ENCODE peak calls at places on chromosomes 3 and 15, in nine cellular contexts. One of them, this sample, is unnamed.

GRCh38 chr3:187709155-187709554 is 6.8 kb upstream of the RTP2 start:
- DNase-seq in activated naive CD4-positive, alpha-beta T cell treated with anti-CD3 and anti-CD28 coated beads, Interleukin-2, amount 50 U/mL, for 72 hours: no peak
- DNase-seq in AG09309: no peak
- DNase-seq in fibroblast of pulmonary artery: no peak
- DNase-seq in GM12892: no peak
- DNase-seq in NCI-H460: no peak
- DNase-seq in stimulated activated CD4-positive, alpha-beta T cell treated with anti-CD3 and anti-CD28 coated beads, Interleukin-2, amount 100 ng/mL, for 24 hours: no peak
- DNase-seq in stromal cell of bone marrow: no peak
- DNase-seq in T-helper 9 cell: no peak
- DNase-seq in this sample: no peak

GRCh38 chr3:183809209-183809608 is 16.2 kb downstream of the MAP6D1 start:
- DNase-seq in stimulated activated CD4-positive, alpha-beta T cell treated with anti-CD3 and anti-CD28 coated beads, Interleukin-2, amount 100 ng/mL, for 24 hours: no peak
- DNase-seq in T-helper 9 cell: no peak
- DNase-seq in fibroblast of pulmonary artery: no peak
- DNase-seq in stromal cell of bone marrow: no peak
- DNase-seq in NCI-H460: no peak
- DNase-seq in AG09309: no peak
- DNase-seq in activated naive CD4-positive, alpha-beta T cell treated with anti-CD3 and anti-CD28 coated beads, Interleukin-2, amount 50 U/mL, for 72 hours: no peak
- DNase-seq in GM12892: no peak
- DNase-seq in this sample: no peak

GRCh38 chr3:100954990-100955389 is 38.2 kb downstream of the ABI3BP start:
- DNase-seq in stromal cell of bone marrow: peak
- DNase-seq in AG09309: peak
- DNase-seq in T-helper 9 cell: no peak
- DNase-seq in NCI-H460: no peak
- DNase-seq in stimulated activated CD4-positive, alpha-beta T cell treated with anti-CD3 and anti-CD28 coated beads, Interleukin-2, amount 100 ng/mL, for 24 hours: no peak
- DNase-seq in fibroblast of pulmonary artery: peak
- DNase-seq in GM12892: no peak
- DNase-seq in activated naive CD4-positive, alpha-beta T cell treated with anti-CD3 and anti-CD28 coated beads, Interleukin-2, amount 50 U/mL, for 72 hours: no peak
- DNase-seq in this sample: no peak

GRCh38 chr3:129560931-129561594 is 18.1 kb downstream of the H1-8 start:
- DNase-seq in AG09309: peak
- DNase-seq in GM12892: no peak
- DNase-seq in fibroblast of pulmonary artery: peak
- DNase-seq in stromal cell of bone marrow: peak
- DNase-seq in T-helper 9 cell: no peak
- DNase-seq in stimulated activated CD4-positive, alpha-beta T cell treated with anti-CD3 and anti-CD28 coated beads, Interleukin-2, amount 100 ng/mL, for 24 hours: no peak
- DNase-seq in activated naive CD4-positive, alpha-beta T cell treated with anti-CD3 and anti-CD28 coated beads, Interleukin-2, amount 50 U/mL, for 72 hours: no peak
- DNase-seq in NCI-H460: no peak
- DNase-seq in this sample: no peak

GRCh38 chr3:123635220-123635619 is 50.4 kb upstream of the HACD2 start:
- DNase-seq in NCI-H460: no peak
- DNase-seq in stromal cell of bone marrow: no peak
- DNase-seq in AG09309: no peak
- DNase-seq in stimulated activated CD4-positive, alpha-beta T cell treated with anti-CD3 and anti-CD28 coated beads, Interleukin-2, amount 100 ng/mL, for 24 hours: no peak
- DNase-seq in T-helper 9 cell: no peak
- DNase-seq in fibroblast of pulmonary artery: no peak
- DNase-seq in GM12892: no peak
- DNase-seq in activated naive CD4-positive, alpha-beta T cell treated with anti-CD3 and anti-CD28 coated beads, Interleukin-2, amount 50 U/mL, for 72 hours: no peak
- DNase-seq in this sample: no peak

GRCh38 chr3:151259664-151260063 is 18.7 kb downstream of the P2RY14 start:
- DNase-seq in GM12892: no peak
- DNase-seq in activated naive CD4-positive, alpha-beta T cell treated with anti-CD3 and anti-CD28 coated beads, Interleukin-2, amount 50 U/mL, for 72 hours: no peak
- DNase-seq in AG09309: no peak
- DNase-seq in NCI-H460: no peak
- DNase-seq in stromal cell of bone marrow: no peak
- DNase-seq in fibroblast of pulmonary artery: no peak
- DNase-seq in T-helper 9 cell: no peak
- DNase-seq in stimulated activated CD4-positive, alpha-beta T cell treated with anti-CD3 and anti-CD28 coated beads, Interleukin-2, amount 100 ng/mL, for 24 hours: no peak
- DNase-seq in this sample: no peak

GRCh38 chr15:67240235-67241131 is 14.0 kb downstream of the AAGAB start:
- DNase-seq in stimulated activated CD4-positive, alpha-beta T cell treated with anti-CD3 and anti-CD28 coated beads, Interleukin-2, amount 100 ng/mL, for 24 hours: peak
- DNase-seq in NCI-H460: peak
- DNase-seq in fibroblast of pulmonary artery: no peak
- DNase-seq in stromal cell of bone marrow: no peak
- DNase-seq in activated naive CD4-positive, alpha-beta T cell treated with anti-CD3 and anti-CD28 coated beads, Interleukin-2, amount 50 U/mL, for 72 hours: no peak
- DNase-seq in AG09309: no peak
- DNase-seq in T-helper 9 cell: no peak
- DNase-seq in GM12892: no peak
- DNase-seq in this sample: no peak

GRCh38 chr15:36501063-36501678 is 78.3 kb upstream of the CDIN1 start:
- DNase-seq in GM12892: no peak
- DNase-seq in NCI-H460: peak
- DNase-seq in T-helper 9 cell: no peak
- DNase-seq in activated naive CD4-positive, alpha-beta T cell treated with anti-CD3 and anti-CD28 coated beads, Interleukin-2, amount 50 U/mL, for 72 hours: no peak
- DNase-seq in AG09309: peak
- DNase-seq in stromal cell of bone marrow: peak
- DNase-seq in fibroblast of pulmonary artery: peak
- DNase-seq in stimulated activated CD4-positive, alpha-beta T cell treated with anti-CD3 and anti-CD28 coated beads, Interleukin-2, amount 100 ng/mL, for 24 hours: no peak
- DNase-seq in this sample: peak

GRCh38 chr3:151203053-151203420 is at the start of gene GPR171:
- DNase-seq in stromal cell of bone marrow: no peak
- DNase-seq in T-helper 9 cell: peak
- DNase-seq in fibroblast of pulmonary artery: no peak
- DNase-seq in activated naive CD4-positive, alpha-beta T cell treated with anti-CD3 and anti-CD28 coated beads, Interleukin-2, amount 50 U/mL, for 72 hours: peak
- DNase-seq in NCI-H460: no peak
- DNase-seq in GM12892: no peak
- DNase-seq in stimulated activated CD4-positive, alpha-beta T cell treated with anti-CD3 and anti-CD28 coated beads, Interleukin-2, amount 100 ng/mL, for 24 hours: peak
- DNase-seq in AG09309: no peak
- DNase-seq in this sample: no peak

GRCh38 chr3:59451041-59451763 is 401.4 kb upstream of the CFAP20DC start:
- DNase-seq in fibroblast of pulmonary artery: no peak
- DNase-seq in NCI-H460: no peak
- DNase-seq in T-helper 9 cell: peak
- DNase-seq in activated naive CD4-positive, alpha-beta T cell treated with anti-CD3 and anti-CD28 coated beads, Interleukin-2, amount 50 U/mL, for 72 hours: peak
- DNase-seq in stimulated activated CD4-positive, alpha-beta T cell treated with anti-CD3 and anti-CD28 coated beads, Interleukin-2, amount 100 ng/mL, for 24 hours: peak
- DNase-seq in AG09309: no peak
- DNase-seq in stromal cell of bone marrow: no peak
- DNase-seq in GM12892: peak
- DNase-seq in this sample: no peak

GRCh38 chr15:64502537-64502936 is 42.2 kb downstream of the ZNF609 start:
- DNase-seq in NCI-H460: no peak
- DNase-seq in GM12892: no peak
- DNase-seq in T-helper 9 cell: no peak
- DNase-seq in stromal cell of bone marrow: no peak
- DNase-seq in stimulated activated CD4-positive, alpha-beta T cell treated with anti-CD3 and anti-CD28 coated beads, Interleukin-2, amount 100 ng/mL, for 24 hours: no peak
- DNase-seq in AG09309: no peak
- DNase-seq in fibroblast of pulmonary artery: peak
- DNase-seq in activated naive CD4-positive, alpha-beta T cell treated with anti-CD3 and anti-CD28 coated beads, Interleukin-2, amount 50 U/mL, for 72 hours: no peak
- DNase-seq in this sample: no peak

GRCh38 chr15:99721104-99721778 is 12.0 kb downstream of the LYSMD4 start:
- DNase-seq in fibroblast of pulmonary artery: no peak
- DNase-seq in NCI-H460: no peak
- DNase-seq in stromal cell of bone marrow: no peak
- DNase-seq in activated naive CD4-positive, alpha-beta T cell treated with anti-CD3 and anti-CD28 coated beads, Interleukin-2, amount 50 U/mL, for 72 hours: no peak
- DNase-seq in T-helper 9 cell: no peak
- DNase-seq in GM12892: no peak
- DNase-seq in AG09309: no peak
- DNase-seq in stimulated activated CD4-positive, alpha-beta T cell treated with anti-CD3 and anti-CD28 coated beads, Interleukin-2, amount 100 ng/mL, for 24 hours: no peak
- DNase-seq in this sample: no peak

GRCh38 chr3:186679151-186679550 is 13.3 kb downstream of the HRG start:
- DNase-seq in T-helper 9 cell: no peak
- DNase-seq in AG09309: no peak
- DNase-seq in activated naive CD4-positive, alpha-beta T cell treated with anti-CD3 and anti-CD28 coated beads, Interleukin-2, amount 50 U/mL, for 72 hours: no peak
- DNase-seq in stimulated activated CD4-positive, alpha-beta T cell treated with anti-CD3 and anti-CD28 coated beads, Interleukin-2, amount 100 ng/mL, for 24 hours: no peak
- DNase-seq in fibroblast of pulmonary artery: no peak
- DNase-seq in GM12892: no peak
- DNase-seq in NCI-H460: no peak
- DNase-seq in stromal cell of bone marrow: no peak
- DNase-seq in this sample: no peak

GRCh38 chr15:78830514-78831228 is 19.4 kb upstream of the ADAMTS7 start:
- DNase-seq in stromal cell of bone marrow: no peak
- DNase-seq in T-helper 9 cell: no peak
- DNase-seq in activated naive CD4-positive, alpha-beta T cell treated with anti-CD3 and anti-CD28 coated beads, Interleukin-2, amount 50 U/mL, for 72 hours: no peak
- DNase-seq in GM12892: no peak
- DNase-seq in stimulated activated CD4-positive, alpha-beta T cell treated with anti-CD3 and anti-CD28 coated beads, Interleukin-2, amount 100 ng/mL, for 24 hours: peak
- DNase-seq in AG09309: no peak
- DNase-seq in NCI-H460: no peak
- DNase-seq in fibroblast of pulmonary artery: no peak
- DNase-seq in this sample: no peak

GRCh38 chr3:196322-197153 is at the start of gene CHL1:
- DNase-seq in fibroblast of pulmonary artery: no peak
- DNase-seq in NCI-H460: peak
- DNase-seq in GM12892: peak
- DNase-seq in AG09309: no peak
- DNase-seq in stromal cell of bone marrow: no peak
- DNase-seq in stimulated activated CD4-positive, alpha-beta T cell treated with anti-CD3 and anti-CD28 coated beads, Interleukin-2, amount 100 ng/mL, for 24 hours: no peak
- DNase-seq in activated naive CD4-positive, alpha-beta T cell treated with anti-CD3 and anti-CD28 coated beads, Interleukin-2, amount 50 U/mL, for 72 hours: no peak
- DNase-seq in T-helper 9 cell: no peak
- DNase-seq in this sample: peak

GRCh38 chr15:64656508-64656907 is 118.9 kb downstream of the RBPMS2 start:
- DNase-seq in NCI-H460: no peak
- DNase-seq in stimulated activated CD4-positive, alpha-beta T cell treated with anti-CD3 and anti-CD28 coated beads, Interleukin-2, amount 100 ng/mL, for 24 hours: no peak
- DNase-seq in fibroblast of pulmonary artery: no peak
- DNase-seq in AG09309: no peak
- DNase-seq in GM12892: no peak
- DNase-seq in activated naive CD4-positive, alpha-beta T cell treated with anti-CD3 and anti-CD28 coated beads, Interleukin-2, amount 50 U/mL, for 72 hours: no peak
- DNase-seq in T-helper 9 cell: no peak
- DNase-seq in stromal cell of bone marrow: no peak
- DNase-seq in this sample: no peak

GRCh38 chr3:32818431-32819085 is 761 bp downstream of the TRIM71 start:
- DNase-seq in AG09309: no peak
- DNase-seq in GM12892: no peak
- DNase-seq in fibroblast of pulmonary artery: no peak
- DNase-seq in stromal cell of bone marrow: no peak
- DNase-seq in stimulated activated CD4-positive, alpha-beta T cell treated with anti-CD3 and anti-CD28 coated beads, Interleukin-2, amount 100 ng/mL, for 24 hours: peak
- DNase-seq in activated naive CD4-positive, alpha-beta T cell treated with anti-CD3 and anti-CD28 coated beads, Interleukin-2, amount 50 U/mL, for 72 hours: no peak
- DNase-seq in NCI-H460: no peak
- DNase-seq in T-helper 9 cell: no peak
- DNase-seq in this sample: no peak

GRCh38 chr3:175274474-175275218 is 415.5 kb downstream of the NAALADL2 start:
- DNase-seq in AG09309: no peak
- DNase-seq in T-helper 9 cell: no peak
- DNase-seq in NCI-H460: no peak
- DNase-seq in GM12892: no peak
- DNase-seq in fibroblast of pulmonary artery: no peak
- DNase-seq in activated naive CD4-positive, alpha-beta T cell treated with anti-CD3 and anti-CD28 coated beads, Interleukin-2, amount 50 U/mL, for 72 hours: no peak
- DNase-seq in stromal cell of bone marrow: no peak
- DNase-seq in stimulated activated CD4-positive, alpha-beta T cell treated with anti-CD3 and anti-CD28 coated beads, Interleukin-2, amount 100 ng/mL, for 24 hours: no peak
- DNase-seq in this sample: no peak

GRCh38 chr3:169945313-169945712 is 21.3 kb upstream of the SEC62 start:
- DNase-seq in AG09309: no peak
- DNase-seq in fibroblast of pulmonary artery: peak
- DNase-seq in stimulated activated CD4-positive, alpha-beta T cell treated with anti-CD3 and anti-CD28 coated beads, Interleukin-2, amount 100 ng/mL, for 24 hours: peak
- DNase-seq in T-helper 9 cell: no peak
- DNase-seq in NCI-H460: no peak
- DNase-seq in GM12892: no peak
- DNase-seq in stromal cell of bone marrow: no peak
- DNase-seq in activated naive CD4-positive, alpha-beta T cell treated with anti-CD3 and anti-CD28 coated beads, Interleukin-2, amount 50 U/mL, for 72 hours: peak
- DNase-seq in this sample: no peak

GRCh38 chr3:62229201-62229600 is 144.1 kb downstream of the FEZF2 start:
- DNase-seq in stromal cell of bone marrow: no peak
- DNase-seq in T-helper 9 cell: no peak
- DNase-seq in AG09309: no peak
- DNase-seq in activated naive CD4-positive, alpha-beta T cell treated with anti-CD3 and anti-CD28 coated beads, Interleukin-2, amount 50 U/mL, for 72 hours: no peak
- DNase-seq in stimulated activated CD4-positive, alpha-beta T cell treated with anti-CD3 and anti-CD28 coated beads, Interleukin-2, amount 100 ng/mL, for 24 hours: no peak
- DNase-seq in GM12892: no peak
- DNase-seq in fibroblast of pulmonary artery: no peak
- DNase-seq in NCI-H460: no peak
- DNase-seq in this sample: peak

GRCh38 chr3:97821413-97821809 is 400 bp upstream of the CRYBG3 start:
- DNase-seq in NCI-H460: no peak
- DNase-seq in T-helper 9 cell: peak
- DNase-seq in stimulated activated CD4-positive, alpha-beta T cell treated with anti-CD3 and anti-CD28 coated beads, Interleukin-2, amount 100 ng/mL, for 24 hours: peak
- DNase-seq in fibroblast of pulmonary artery: peak
- DNase-seq in stromal cell of bone marrow: no peak
- DNase-seq in AG09309: no peak
- DNase-seq in GM12892: no peak
- DNase-seq in activated naive CD4-positive, alpha-beta T cell treated with anti-CD3 and anti-CD28 coated beads, Interleukin-2, amount 50 U/mL, for 72 hours: peak
- DNase-seq in this sample: peak

GRCh38 chr3:15450611-15451467 is 23.4 kb downstream of the EAF1 start:
- DNase-seq in fibroblast of pulmonary artery: no peak
- DNase-seq in activated naive CD4-positive, alpha-beta T cell treated with anti-CD3 and anti-CD28 coated beads, Interleukin-2, amount 50 U/mL, for 72 hours: no peak
- DNase-seq in GM12892: no peak
- DNase-seq in NCI-H460: no peak
- DNase-seq in stimulated activated CD4-positive, alpha-beta T cell treated with anti-CD3 and anti-CD28 coated beads, Interleukin-2, amount 100 ng/mL, for 24 hours: no peak
- DNase-seq in AG09309: no peak
- DNase-seq in T-helper 9 cell: no peak
- DNase-seq in stromal cell of bone marrow: no peak
- DNase-seq in this sample: no peak

GRCh38 chr15:90358124-90359033 is 6.3 kb downstream of the ZNF774 start:
- DNase-seq in NCI-H460: peak
- DNase-seq in stromal cell of bone marrow: no peak
- DNase-seq in stimulated activated CD4-positive, alpha-beta T cell treated with anti-CD3 and anti-CD28 coated beads, Interleukin-2, amount 100 ng/mL, for 24 hours: no peak
- DNase-seq in GM12892: no peak
- DNase-seq in fibroblast of pulmonary artery: peak
- DNase-seq in activated naive CD4-positive, alpha-beta T cell treated with anti-CD3 and anti-CD28 coated beads, Interleukin-2, amount 50 U/mL, for 72 hours: no peak
- DNase-seq in AG09309: no peak
- DNase-seq in T-helper 9 cell: no peak
- DNase-seq in this sample: no peak

GRCh38 chr3:10941972-10942371 is 50.6 kb upstream of the SLC6A1 start:
- DNase-seq in activated naive CD4-positive, alpha-beta T cell treated with anti-CD3 and anti-CD28 coated beads, Interleukin-2, amount 50 U/mL, for 72 hours: no peak
- DNase-seq in fibroblast of pulmonary artery: no peak
- DNase-seq in stimulated activated CD4-positive, alpha-beta T cell treated with anti-CD3 and anti-CD28 coated beads, Interleukin-2, amount 100 ng/mL, for 24 hours: peak
- DNase-seq in stromal cell of bone marrow: no peak
- DNase-seq in NCI-H460: no peak
- DNase-seq in GM12892: no peak
- DNase-seq in T-helper 9 cell: peak
- DNase-seq in AG09309: no peak
- DNase-seq in this sample: peak

GRCh38 chr3:164004205-164004604 is 1074.1 kb downstream of the SI start:
- DNase-seq in GM12892: no peak
- DNase-seq in AG09309: no peak
- DNase-seq in NCI-H460: no peak
- DNase-seq in stimulated activated CD4-positive, alpha-beta T cell treated with anti-CD3 and anti-CD28 coated beads, Interleukin-2, amount 100 ng/mL, for 24 hours: no peak
- DNase-seq in fibroblast of pulmonary artery: no peak
- DNase-seq in activated naive CD4-positive, alpha-beta T cell treated with anti-CD3 and anti-CD28 coated beads, Interleukin-2, amount 50 U/mL, for 72 hours: no peak
- DNase-seq in T-helper 9 cell: no peak
- DNase-seq in stromal cell of bone marrow: no peak
- DNase-seq in this sample: no peak

GRCh38 chr3:39639344-39640236 is 169.8 kb upstream of the MYRIP start:
- DNase-seq in stromal cell of bone marrow: peak
- DNase-seq in stimulated activated CD4-positive, alpha-beta T cell treated with anti-CD3 and anti-CD28 coated beads, Interleukin-2, amount 100 ng/mL, for 24 hours: peak
- DNase-seq in NCI-H460: peak
- DNase-seq in fibroblast of pulmonary artery: peak
- DNase-seq in GM12892: no peak
- DNase-seq in activated naive CD4-positive, alpha-beta T cell treated with anti-CD3 and anti-CD28 coated beads, Interleukin-2, amount 50 U/mL, for 72 hours: no peak
- DNase-seq in AG09309: peak
- DNase-seq in T-helper 9 cell: no peak
- DNase-seq in this sample: no peak

GRCh38 chr3:151538706-151539403 is 78.0 kb upstream of the IGSF10 start:
- DNase-seq in stromal cell of bone marrow: peak
- DNase-seq in AG09309: no peak
- DNase-seq in T-helper 9 cell: no peak
- DNase-seq in stimulated activated CD4-positive, alpha-beta T cell treated with anti-CD3 and anti-CD28 coated beads, Interleukin-2, amount 100 ng/mL, for 24 hours: no peak
- DNase-seq in NCI-H460: no peak
- DNase-seq in GM12892: no peak
- DNase-seq in fibroblast of pulmonary artery: no peak
- DNase-seq in activated naive CD4-positive, alpha-beta T cell treated with anti-CD3 and anti-CD28 coated beads, Interleukin-2, amount 50 U/mL, for 72 hours: no peak
- DNase-seq in this sample: no peak

GRCh38 chr3:111496894-111497559 is 45.0 kb upstream of the CD96 start:
- DNase-seq in NCI-H460: no peak
- DNase-seq in GM12892: no peak
- DNase-seq in AG09309: no peak
- DNase-seq in activated naive CD4-positive, alpha-beta T cell treated with anti-CD3 and anti-CD28 coated beads, Interleukin-2, amount 50 U/mL, for 72 hours: no peak
- DNase-seq in stromal cell of bone marrow: no peak
- DNase-seq in stimulated activated CD4-positive, alpha-beta T cell treated with anti-CD3 and anti-CD28 coated beads, Interleukin-2, amount 100 ng/mL, for 24 hours: no peak
- DNase-seq in T-helper 9 cell: no peak
- DNase-seq in fibroblast of pulmonary artery: no peak
- DNase-seq in this sample: no peak

GRCh38 chr15:39115379-39116057 is 465.4 kb upstream of the THBS1 start:
- DNase-seq in GM12892: no peak
- DNase-seq in T-helper 9 cell: no peak
- DNase-seq in fibroblast of pulmonary artery: no peak
- DNase-seq in NCI-H460: no peak
- DNase-seq in stromal cell of bone marrow: peak
- DNase-seq in AG09309: no peak
- DNase-seq in stimulated activated CD4-positive, alpha-beta T cell treated with anti-CD3 and anti-CD28 coated beads, Interleukin-2, amount 100 ng/mL, for 24 hours: no peak
- DNase-seq in activated naive CD4-positive, alpha-beta T cell treated with anti-CD3 and anti-CD28 coated beads, Interleukin-2, amount 50 U/mL, for 72 hours: no peak
- DNase-seq in this sample: no peak